ENCODE peak calls at places on chromosomes 4 and X, in ten cellular contexts. One of them, this sample, is unnamed.

GRCh38 chr4:6404611-6405416 is 67.6 kb downstream of the PPP2R2C start:
- DNase-seq in BE2C: peak; percentile 48
- DNase-seq in prostate gland: no peak
- DNase-seq in CD4-positive, alpha-beta T cell: no peak
- DNase-seq in fibroblast of lung: no peak
- DNase-seq in CD8-positive, alpha-beta T cell: no peak
- DNase-seq in endothelial cell of umbilical vein: no peak
- DNase-seq in A549: no peak
- DNase-seq in suprapubic skin: no peak
- DNase-seq in ovary: no peak
- DNase-seq in this sample: no peak

GRCh38 chr4:88533937-88534750 is 10.6 kb upstream of the PYURF start:
- DNase-seq in BE2C: no peak
- DNase-seq in prostate gland: no peak
- DNase-seq in CD4-positive, alpha-beta T cell: no peak
- DNase-seq in fibroblast of lung: peak; percentile 79
- DNase-seq in CD8-positive, alpha-beta T cell: no peak
- DNase-seq in endothelial cell of umbilical vein: peak; percentile 83
- DNase-seq in A549: no peak
- DNase-seq in suprapubic skin: no peak
- DNase-seq in ovary: no peak
- DNase-seq in this sample: no peak

GRCh38 chr4:149223659-149224058 is 592.0 kb downstream of the IQCM start:
- DNase-seq in BE2C: no peak
- DNase-seq in prostate gland: no peak
- DNase-seq in CD4-positive, alpha-beta T cell: no peak
- DNase-seq in fibroblast of lung: no peak
- DNase-seq in CD8-positive, alpha-beta T cell: no peak
- DNase-seq in endothelial cell of umbilical vein: no peak
- DNase-seq in A549: no peak
- DNase-seq in suprapubic skin: no peak
- DNase-seq in ovary: no peak
- DNase-seq in this sample: no peak

GRCh38 chr4:180560896-180561295 is 1682.3 kb upstream of the TENM3 start:
- DNase-seq in BE2C: no peak
- DNase-seq in prostate gland: no peak
- DNase-seq in CD4-positive, alpha-beta T cell: no peak
- DNase-seq in fibroblast of lung: peak; percentile 88
- DNase-seq in CD8-positive, alpha-beta T cell: no peak
- DNase-seq in endothelial cell of umbilical vein: no peak
- DNase-seq in A549: no peak
- DNase-seq in suprapubic skin: no peak
- DNase-seq in ovary: no peak
- DNase-seq in this sample: peak; percentile 13

GRCh38 chrX:78945186-78945912 is at the start of gene P2RY10:
- DNase-seq in BE2C: no peak
- DNase-seq in prostate gland: no peak
- DNase-seq in CD4-positive, alpha-beta T cell: peak; percentile 16
- DNase-seq in fibroblast of lung: no peak
- DNase-seq in CD8-positive, alpha-beta T cell: peak; percentile 4
- DNase-seq in endothelial cell of umbilical vein: no peak
- DNase-seq in A549: no peak
- DNase-seq in suprapubic skin: no peak
- DNase-seq in ovary: no peak
- DNase-seq in this sample: no peak

GRCh38 chrX:30654989-30655607 is 1.9 kb downstream of the GK start:
- DNase-seq in BE2C: no peak
- DNase-seq in prostate gland: no peak
- DNase-seq in CD4-positive, alpha-beta T cell: no peak
- DNase-seq in fibroblast of lung: peak; percentile 58
- DNase-seq in CD8-positive, alpha-beta T cell: no peak
- DNase-seq in endothelial cell of umbilical vein: no peak
- DNase-seq in A549: no peak
- DNase-seq in suprapubic skin: no peak
- DNase-seq in ovary: no peak
- DNase-seq in this sample: no peak

GRCh38 chr4:107740950-107741701 is 21.1 kb upstream of the PAPSS1 start:
- DNase-seq in BE2C: peak; percentile 24
- DNase-seq in prostate gland: peak; percentile 49
- DNase-seq in CD4-positive, alpha-beta T cell: no peak
- DNase-seq in fibroblast of lung: peak; percentile 76
- DNase-seq in CD8-positive, alpha-beta T cell: no peak
- DNase-seq in endothelial cell of umbilical vein: peak; percentile 81
- DNase-seq in A549: no peak
- DNase-seq in suprapubic skin: peak; percentile 70
- DNase-seq in ovary: peak; percentile 75
- DNase-seq in this sample: no peak

GRCh38 chr4:84324850-84325249 is 174.2 kb downstream of the NKX6-1 start:
- DNase-seq in BE2C: peak; percentile 92
- DNase-seq in prostate gland: no peak
- DNase-seq in CD4-positive, alpha-beta T cell: no peak
- DNase-seq in fibroblast of lung: no peak
- DNase-seq in CD8-positive, alpha-beta T cell: no peak
- DNase-seq in endothelial cell of umbilical vein: no peak
- DNase-seq in A549: no peak
- DNase-seq in suprapubic skin: no peak
- DNase-seq in ovary: no peak
- DNase-seq in this sample: no peak

GRCh38 chr4:4327652-4328121 is 37.6 kb downstream of the ZBTB49 start:
- DNase-seq in BE2C: peak; percentile 42
- DNase-seq in prostate gland: no peak
- DNase-seq in CD4-positive, alpha-beta T cell: no peak
- DNase-seq in fibroblast of lung: peak; percentile 37
- DNase-seq in CD8-positive, alpha-beta T cell: no peak
- DNase-seq in endothelial cell of umbilical vein: peak; percentile 10
- DNase-seq in A549: peak; percentile 10
- DNase-seq in suprapubic skin: no peak
- DNase-seq in ovary: no peak
- DNase-seq in this sample: peak; percentile 31

GRCh38 chrX:151174581-151175282 is 1.7 kb upstream of the GPR50 start:
- DNase-seq in BE2C: no peak
- DNase-seq in prostate gland: no peak
- DNase-seq in CD4-positive, alpha-beta T cell: no peak
- DNase-seq in fibroblast of lung: no peak
- DNase-seq in CD8-positive, alpha-beta T cell: no peak
- DNase-seq in endothelial cell of umbilical vein: no peak
- DNase-seq in A549: no peak
- DNase-seq in suprapubic skin: no peak
- DNase-seq in ovary: no peak
- DNase-seq in this sample: peak; percentile 15

GRCh38 chr4:87975466-87975865 is at the start of gene SPP1:
- DNase-seq in BE2C: peak; percentile 22
- DNase-seq in prostate gland: no peak
- DNase-seq in CD4-positive, alpha-beta T cell: no peak
- DNase-seq in fibroblast of lung: no peak
- DNase-seq in CD8-positive, alpha-beta T cell: no peak
- DNase-seq in endothelial cell of umbilical vein: no peak
- DNase-seq in A549: peak; percentile 25
- DNase-seq in suprapubic skin: no peak
- DNase-seq in ovary: no peak
- DNase-seq in this sample: peak; percentile 28

GRCh38 chr4:112770111-112770510 is 133.2 kb downstream of the LARP7 start:
- DNase-seq in BE2C: no peak
- DNase-seq in prostate gland: no peak
- DNase-seq in CD4-positive, alpha-beta T cell: no peak
- DNase-seq in fibroblast of lung: no peak
- DNase-seq in CD8-positive, alpha-beta T cell: no peak
- DNase-seq in endothelial cell of umbilical vein: no peak
- DNase-seq in A549: no peak
- DNase-seq in suprapubic skin: no peak
- DNase-seq in ovary: no peak
- DNase-seq in this sample: no peak

GRCh38 chr4:101104264-101105052 is 242.9 kb downstream of the PPP3CA start:
- DNase-seq in BE2C: no peak
- DNase-seq in prostate gland: no peak
- DNase-seq in CD4-positive, alpha-beta T cell: no peak
- DNase-seq in fibroblast of lung: peak; percentile 5
- DNase-seq in CD8-positive, alpha-beta T cell: no peak
- DNase-seq in endothelial cell of umbilical vein: peak; percentile 21
- DNase-seq in A549: no peak
- DNase-seq in suprapubic skin: no peak
- DNase-seq in ovary: no peak
- DNase-seq in this sample: no peak

GRCh38 chrX:12315526-12315925 is 177.3 kb downstream of the FRMPD4 start:
- DNase-seq in BE2C: no peak
- DNase-seq in prostate gland: no peak
- DNase-seq in CD4-positive, alpha-beta T cell: no peak
- DNase-seq in fibroblast of lung: no peak
- DNase-seq in CD8-positive, alpha-beta T cell: no peak
- DNase-seq in endothelial cell of umbilical vein: no peak
- DNase-seq in A549: no peak
- DNase-seq in suprapubic skin: no peak
- DNase-seq in ovary: no peak
- DNase-seq in this sample: no peak

GRCh38 chr4:38111024-38111423 is 150.8 kb downstream of the PTTG2 start:
- DNase-seq in BE2C: no peak
- DNase-seq in prostate gland: no peak
- DNase-seq in CD4-positive, alpha-beta T cell: no peak
- DNase-seq in fibroblast of lung: no peak
- DNase-seq in CD8-positive, alpha-beta T cell: no peak
- DNase-seq in endothelial cell of umbilical vein: no peak
- DNase-seq in A549: no peak
- DNase-seq in suprapubic skin: no peak
- DNase-seq in ovary: no peak
- DNase-seq in this sample: no peak

GRCh38 chr4:122480023-122480422 is 23.5 kb upstream of the IL2 start:
- DNase-seq in BE2C: no peak
- DNase-seq in prostate gland: no peak
- DNase-seq in CD4-positive, alpha-beta T cell: no peak
- DNase-seq in fibroblast of lung: peak; percentile 79
- DNase-seq in CD8-positive, alpha-beta T cell: no peak
- DNase-seq in endothelial cell of umbilical vein: no peak
- DNase-seq in A549: no peak
- DNase-seq in suprapubic skin: no peak
- DNase-seq in ovary: no peak
- DNase-seq in this sample: peak; percentile 69

GRCh38 chrX:47623540-47624027 is 3.9 kb upstream of the SYN1 start:
- DNase-seq in BE2C: peak; percentile 89
- DNase-seq in prostate gland: no peak
- DNase-seq in CD4-positive, alpha-beta T cell: peak; percentile 35
- DNase-seq in fibroblast of lung: peak; percentile 76
- DNase-seq in CD8-positive, alpha-beta T cell: peak; percentile 16
- DNase-seq in endothelial cell of umbilical vein: peak; percentile 69
- DNase-seq in A549: peak; percentile 66
- DNase-seq in suprapubic skin: peak; percentile 59
- DNase-seq in ovary: peak; percentile 50
- DNase-seq in this sample: peak; percentile 84
- H3K9me3 ChIP-seq in BE2C: no peaks in the 10 kb centered on the region
- H3K9me3 ChIP-seq in prostate gland: no peaks in the 10 kb centered on the region
- H3K9me3 ChIP-seq in CD4-positive, alpha-beta T cell: no peaks in the 10 kb centered on the region
- H3K9me3 ChIP-seq in fibroblast of lung: no peaks in the 10 kb centered on the region
- H3K9me3 ChIP-seq in CD8-positive, alpha-beta T cell: no peaks in the 10 kb centered on the region
- H3K9me3 ChIP-seq in endothelial cell of umbilical vein: no peaks in the 10 kb centered on the region
- H3K9me3 ChIP-seq in A549: no peaks in the 10 kb centered on the region
- H3K9me3 ChIP-seq in suprapubic skin: no peaks in the 10 kb centered on the region
- H3K9me3 ChIP-seq in ovary: no peaks in the 10 kb centered on the region
- H3K9me3 ChIP-seq in this sample: no peaks in the 10 kb centered on the region

DNA sequence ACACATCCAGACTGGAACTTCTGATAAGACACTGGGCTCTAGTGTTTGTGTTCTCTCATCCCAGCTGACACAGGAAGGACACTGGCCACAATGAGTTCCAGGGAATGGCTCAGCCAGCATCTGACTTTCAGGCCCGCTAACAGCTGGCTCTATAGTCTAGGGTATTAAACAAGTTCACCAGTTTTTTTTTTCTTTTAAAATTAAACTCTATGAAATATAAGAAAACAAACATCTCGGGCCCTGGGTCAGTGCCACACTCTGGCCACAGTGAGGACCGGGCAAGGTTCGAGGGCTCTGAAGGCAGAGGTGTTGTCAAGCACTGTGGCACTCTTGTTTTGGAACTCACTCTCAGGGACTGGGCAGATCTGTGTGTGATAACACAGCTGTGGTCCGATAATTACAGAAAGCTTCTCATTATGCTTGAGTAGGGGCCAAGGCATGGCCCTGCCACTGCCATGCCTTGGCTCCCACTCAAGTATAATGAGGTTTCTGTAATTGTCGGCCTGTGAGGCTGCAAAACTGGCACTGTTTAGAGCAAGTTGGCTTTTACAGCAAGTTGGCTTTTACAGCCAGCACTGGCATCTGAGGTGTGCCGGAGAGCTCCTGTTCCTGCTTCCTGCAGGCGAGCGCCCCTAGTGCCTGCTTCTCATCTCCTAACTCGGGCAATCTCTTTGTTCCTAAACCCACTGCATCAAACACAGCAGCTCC is 62.8 kb downstream of the PPP1R2C start:
- DNase-seq in BE2C: peak; percentile 33
- DNase-seq in prostate gland: peak; percentile 64
- DNase-seq in CD4-positive, alpha-beta T cell: peak; percentile 26
- DNase-seq in fibroblast of lung: peak; percentile 14
- DNase-seq in CD8-positive, alpha-beta T cell: peak; percentile 15
- DNase-seq in endothelial cell of umbilical vein: peak; percentile 49
- DNase-seq in A549: peak; percentile 20
- DNase-seq in suprapubic skin: peak; percentile 60
- DNase-seq in ovary: no peak
- DNase-seq in this sample: peak; percentile 13
- TF ChIP-seq CTCF in BE2C: peak; percentile 28
- TF ChIP-seq CTCF in prostate gland: peak; percentile 35
- TF ChIP-seq CTCF in CD4-positive, alpha-beta T cell: peak; percentile 48
- TF ChIP-seq CTCF in fibroblast of lung: no peak
- TF ChIP-seq CTCF in CD8-positive, alpha-beta T cell: peak; percentile 27
- TF ChIP-seq CTCF in endothelial cell of umbilical vein: peak; percentile 58
- TF ChIP-seq CTCF in A549: peak; percentile 15
- TF ChIP-seq CTCF in suprapubic skin: peak; percentile 38
- TF ChIP-seq CTCF in ovary: no peak
- TF ChIP-seq CTCF in this sample: peak; percentile 29

GRCh38 chrX:143536176-143536575 is 18.9 kb upstream of the SPANXN3 start:
- DNase-seq in BE2C: no peak
- DNase-seq in prostate gland: no peak
- DNase-seq in CD4-positive, alpha-beta T cell: no peak
- DNase-seq in fibroblast of lung: no peak
- DNase-seq in CD8-positive, alpha-beta T cell: no peak
- DNase-seq in endothelial cell of umbilical vein: no peak
- DNase-seq in A549: no peak
- DNase-seq in suprapubic skin: no peak
- DNase-seq in ovary: no peak
- DNase-seq in this sample: no peak
- H3K9me3 ChIP-seq in BE2C: no peaks in the 10 kb centered on the region
- H3K9me3 ChIP-seq in prostate gland: no peaks in the 10 kb centered on the region
- H3K9me3 ChIP-seq in CD4-positive, alpha-beta T cell: no peaks in the 10 kb centered on the region
- H3K9me3 ChIP-seq in fibroblast of lung: no peaks in the 10 kb centered on the region
- H3K9me3 ChIP-seq in CD8-positive, alpha-beta T cell: no peaks in the 10 kb centered on the region
- H3K9me3 ChIP-seq in endothelial cell of umbilical vein: no peaks in the 10 kb centered on the region
- H3K9me3 ChIP-seq in A549: no peaks in the 10 kb centered on the region
- H3K9me3 ChIP-seq in suprapubic skin: no peaks in the 10 kb centered on the region
- H3K9me3 ChIP-seq in ovary: no peaks in the 10 kb centered on the region
- H3K9me3 ChIP-seq in this sample: no peaks in the 10 kb centered on the region

DNA sequence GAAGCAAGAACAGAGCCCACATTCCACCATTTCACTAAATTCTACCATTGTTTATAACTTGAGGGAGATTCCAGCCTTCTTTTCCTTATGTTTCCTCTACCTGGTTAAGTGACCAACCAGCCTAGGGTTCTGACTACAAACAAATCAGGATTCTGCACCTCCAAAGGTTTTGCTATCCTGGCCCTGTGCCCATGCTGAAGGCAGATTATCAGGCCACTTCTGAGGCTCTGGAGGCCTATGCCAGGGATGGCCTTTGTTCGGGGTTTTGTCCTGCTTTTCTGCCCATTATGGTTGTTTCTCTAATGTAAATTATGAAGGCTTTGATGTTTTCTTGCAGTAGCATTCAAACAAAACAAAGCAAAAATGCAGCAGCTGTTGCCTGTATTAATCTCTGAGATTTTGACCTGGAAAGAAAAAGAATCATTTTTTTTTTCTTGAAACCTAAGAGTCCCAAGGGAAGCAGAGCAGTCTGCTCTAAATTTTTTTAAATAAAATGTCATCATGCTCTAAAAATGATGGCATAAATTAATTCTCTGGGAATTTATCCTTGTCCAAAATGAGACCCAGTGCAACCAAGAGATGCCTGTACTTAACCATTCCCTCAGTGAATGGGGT is 55.6 kb downstream of the RNF150 start:
- DNase-seq in BE2C: peak; percentile 32
- DNase-seq in prostate gland: no peak
- DNase-seq in CD4-positive, alpha-beta T cell: no peak
- DNase-seq in fibroblast of lung: no peak
- DNase-seq in CD8-positive, alpha-beta T cell: no peak
- DNase-seq in endothelial cell of umbilical vein: no peak
- DNase-seq in A549: no peak
- DNase-seq in suprapubic skin: no peak
- DNase-seq in ovary: no peak
- DNase-seq in this sample: no peak
- TF ChIP-seq CTCF in BE2C: peak; percentile 22
- TF ChIP-seq CTCF in prostate gland: no peak
- TF ChIP-seq CTCF in CD4-positive, alpha-beta T cell: no peak
- TF ChIP-seq CTCF in fibroblast of lung: no peak
- TF ChIP-seq CTCF in CD8-positive, alpha-beta T cell: no peak
- TF ChIP-seq CTCF in endothelial cell of umbilical vein: no peak
- TF ChIP-seq CTCF in A549: no peak
- TF ChIP-seq CTCF in suprapubic skin: no peak
- TF ChIP-seq CTCF in ovary: no peak
- TF ChIP-seq CTCF in this sample: no peak